ENCODE peak calls at places on chromosomes 5 and 9, in five cellular contexts. One of them, this sample, is unnamed.

GRCh38 chr5:133825631-133826289 is 142.7 kb downstream of the C5orf15 start:
- DNase-seq in brain microvascular endothelial cell: no peak
- DNase-seq in right atrium auricular region: no peak
- DNase-seq in bronchial epithelial cell: no peak
- DNase-seq in coronary artery: no peak
- DNase-seq in this sample: no peak

GRCh38 chr9:135068776-135069415 is 18.6 kb upstream of the OLFM1 start:
- DNase-seq in brain microvascular endothelial cell: no peak
- DNase-seq in right atrium auricular region: no peak
- DNase-seq in bronchial epithelial cell: no peak
- DNase-seq in coronary artery: peak
- DNase-seq in this sample: no peak

GRCh38 chr5:173323121-173323798 is 5.0 kb downstream of the STC2 start:
- DNase-seq in brain microvascular endothelial cell: no peak
- DNase-seq in right atrium auricular region: no peak
- DNase-seq in bronchial epithelial cell: no peak
- DNase-seq in coronary artery: no peak
- DNase-seq in this sample: no peak

GRCh38 chr9:93827545-93828330 is 127.4 kb downstream of the BARX1 start:
- DNase-seq in brain microvascular endothelial cell: peak
- DNase-seq in right atrium auricular region: peak
- DNase-seq in bronchial epithelial cell: peak
- DNase-seq in coronary artery: peak
- DNase-seq in this sample: peak

GRCh38 chr9:75918909-75919308 is 28.4 kb downstream of the PCSK5 start:
- DNase-seq in brain microvascular endothelial cell: no peak
- DNase-seq in right atrium auricular region: no peak
- DNase-seq in bronchial epithelial cell: no peak
- DNase-seq in coronary artery: no peak
- DNase-seq in this sample: no peak

GRCh38 chr9:89422151-89422918 is 75.6 kb downstream of the SEMA4D start:
- DNase-seq in brain microvascular endothelial cell: peak
- DNase-seq in right atrium auricular region: no peak
- DNase-seq in bronchial epithelial cell: peak
- DNase-seq in coronary artery: no peak
- DNase-seq in this sample: no peak

GRCh38 chr5:53313131-53313530 is 167.3 kb upstream of the FST start:
- DNase-seq in brain microvascular endothelial cell: no peak
- DNase-seq in right atrium auricular region: no peak
- DNase-seq in bronchial epithelial cell: no peak
- DNase-seq in coronary artery: no peak
- DNase-seq in this sample: no peak

GRCh38 chr9:99266136-99267023 is 44.3 kb downstream of the SEC61B start:
- DNase-seq in brain microvascular endothelial cell: peak
- DNase-seq in right atrium auricular region: no peak
- DNase-seq in bronchial epithelial cell: peak
- DNase-seq in coronary artery: no peak
- DNase-seq in this sample: peak

GRCh38 chr9:137461663-137462395 is 2.7 kb upstream of the NSMF start:
- DNase-seq in brain microvascular endothelial cell: no peak
- DNase-seq in right atrium auricular region: no peak
- DNase-seq in bronchial epithelial cell: no peak
- DNase-seq in coronary artery: peak
- DNase-seq in this sample: no peak
- TF ChIP-seq CTCF in brain microvascular endothelial cell: peak
- TF ChIP-seq CTCF in right atrium auricular region: no peak
- TF ChIP-seq CTCF in bronchial epithelial cell: no peak
- TF ChIP-seq CTCF in coronary artery: no peak
- TF ChIP-seq CTCF in this sample: no peak

DNA sequence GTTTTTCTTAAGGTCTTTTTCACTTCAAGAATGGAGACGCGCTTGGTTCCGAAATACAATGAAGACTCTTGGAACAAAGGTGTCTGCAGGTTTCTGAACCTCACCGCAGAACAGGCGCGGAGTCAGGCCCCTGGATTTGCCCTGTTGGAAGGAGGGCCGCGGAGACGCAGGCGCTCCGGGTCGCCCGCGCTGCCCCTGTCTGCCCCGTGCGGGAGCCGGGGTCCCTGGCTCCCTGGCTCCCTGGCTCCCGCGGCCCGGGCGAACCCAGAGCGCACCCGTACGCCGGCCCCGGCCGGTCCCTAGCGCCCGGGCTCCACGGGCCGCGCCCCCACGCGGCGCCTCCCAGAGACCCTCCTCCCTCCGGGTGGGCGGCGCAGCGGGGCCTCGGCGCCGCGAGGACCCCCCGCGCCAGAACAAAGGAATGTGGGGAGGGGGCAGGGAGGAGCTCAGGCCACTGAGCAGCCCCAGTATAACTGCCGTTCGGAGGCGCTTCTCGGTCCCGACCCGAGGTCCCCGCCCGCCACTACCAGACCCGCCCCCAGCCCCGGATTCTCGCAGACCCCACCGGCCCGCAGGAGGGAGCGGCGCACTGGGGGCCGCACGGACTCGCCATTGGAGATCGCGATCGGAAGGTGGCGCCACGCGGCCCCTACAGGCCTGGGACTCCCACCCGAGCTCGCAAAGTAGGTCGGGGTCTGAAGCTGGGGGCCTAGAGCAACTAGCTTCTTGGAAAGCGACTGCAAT is 2.4 kb downstream of the NFIL3 start:
- DNase-seq in brain microvascular endothelial cell: peak
- DNase-seq in right atrium auricular region: no peak
- DNase-seq in bronchial epithelial cell: no peak
- DNase-seq in coronary artery: no peak
- DNase-seq in this sample: no peak
- TF ChIP-seq CTCF in brain microvascular endothelial cell: peak
- TF ChIP-seq CTCF in right atrium auricular region: no peak
- TF ChIP-seq CTCF in bronchial epithelial cell: peak
- TF ChIP-seq CTCF in coronary artery: no peak
- TF ChIP-seq CTCF in this sample: peak

DNA sequence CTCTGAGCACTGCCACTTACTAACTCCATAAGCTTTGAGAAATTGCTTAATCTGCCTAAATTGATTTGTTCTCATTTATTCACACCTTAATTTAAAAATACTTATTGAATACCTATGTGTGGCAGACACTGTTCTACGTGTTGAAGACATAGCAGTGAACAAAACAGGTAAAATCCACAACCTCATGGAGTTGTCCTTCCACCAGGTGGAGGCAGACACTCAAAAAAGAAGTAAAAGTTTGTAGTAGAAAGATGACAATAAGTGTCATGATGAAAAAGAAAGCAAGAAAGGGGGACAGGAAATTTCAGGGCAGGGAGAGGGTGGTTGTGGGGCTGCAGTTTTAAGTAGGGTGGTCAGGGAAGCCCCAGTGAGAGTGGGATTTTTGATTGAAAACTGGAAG is 94.9 kb downstream of the SREK1 start:
- DNase-seq in brain microvascular endothelial cell: no peak
- DNase-seq in right atrium auricular region: no peak
- DNase-seq in bronchial epithelial cell: peak
- DNase-seq in coronary artery: no peak
- DNase-seq in this sample: no peak
- TF ChIP-seq CTCF in brain microvascular endothelial cell: peak
- TF ChIP-seq CTCF in right atrium auricular region: no peak
- TF ChIP-seq CTCF in bronchial epithelial cell: peak
- TF ChIP-seq CTCF in coronary artery: no peak
- TF ChIP-seq CTCF in this sample: no peak

GRCh38 chr9:124765439-124765835 is 5.7 kb downstream of the NR6A1 start:
- DNase-seq in brain microvascular endothelial cell: no peak
- DNase-seq in right atrium auricular region: no peak
- DNase-seq in bronchial epithelial cell: no peak
- DNase-seq in coronary artery: no peak
- DNase-seq in this sample: no peak

GRCh38 chr9:124767830-124768229 is 3.3 kb downstream of the NR6A1 start:
- DNase-seq in brain microvascular endothelial cell: no peak
- DNase-seq in right atrium auricular region: no peak
- DNase-seq in bronchial epithelial cell: no peak
- DNase-seq in coronary artery: no peak
- DNase-seq in this sample: no peak

GRCh38 chr9:124768275-124768674 is 2.8 kb downstream of the NR6A1 start:
- DNase-seq in brain microvascular endothelial cell: no peak
- DNase-seq in right atrium auricular region: no peak
- DNase-seq in bronchial epithelial cell: no peak
- DNase-seq in coronary artery: no peak
- DNase-seq in this sample: no peak

GRCh38 chr9:124766326-124766725 is 4.8 kb downstream of the NR6A1 start:
- DNase-seq in brain microvascular endothelial cell: no peak
- DNase-seq in right atrium auricular region: no peak
- DNase-seq in bronchial epithelial cell: no peak
- DNase-seq in coronary artery: no peak
- DNase-seq in this sample: no peak

GRCh38 chr9:124766815-124767554 is 4.1 kb downstream of the NR6A1 start:
- DNase-seq in brain microvascular endothelial cell: no peak
- DNase-seq in right atrium auricular region: no peak
- DNase-seq in bronchial epithelial cell: no peak
- DNase-seq in coronary artery: no peak
- DNase-seq in this sample: no peak
- TF ChIP-seq CTCF in brain microvascular endothelial cell: peak
- TF ChIP-seq CTCF in right atrium auricular region: no peak
- TF ChIP-seq CTCF in bronchial epithelial cell: peak
- TF ChIP-seq CTCF in coronary artery: no peak
- TF ChIP-seq CTCF in this sample: peak